ENCODE peak calls at places on chromosomes 5 and 9, in five cellular contexts. D, K, A, E and Q are unnamed samples.

GRCh38 chr5:147558826-147559225 is 49.0 kb upstream of the DPYSL3 start:
- DNase-seq in D (no peak), K (peak), A (no peak), E (peak), Q (peak)

GRCh38 chr9:23790341-23791260 is 35.4 kb downstream of the ELAVL2 start:
- DNase-seq in D (no peak), K (no peak), A (no peak), E (no peak), Q (no peak)

GRCh38 chr5:102807878-102808502 is 52.9 kb downstream of the PAM start:
- DNase-seq in D (no peak), K (peak), A (no peak), E (no peak), Q (no peak)

GRCh38 chr9:93517331-93517730 is 59.1 kb upstream of the PHF2 start:
- DNase-seq in D (no peak), K (peak), A (no peak), E (no peak), Q (no peak)

GRCh38 chr5:43555895-43556606 is 826 bp downstream of the PAIP1 start:
- DNase-seq in D (peak), K (peak), A (peak), E (peak), Q (peak)

GRCh38 chr5:96567188-96567587 is 95.0 kb upstream of the CAST start:
- DNase-seq in D (no peak), K (peak), A (no peak), E (no peak), Q (no peak)

GRCh38 chr9:116868212-116868611 is 181.1 kb downstream of the TRIM32 start:
- DNase-seq in D (no peak), K (no peak), A (no peak), E (no peak), Q (no peak)

GRCh38 chr9:134365791-134366222 is 39.6 kb downstream of the RXRA start:
- DNase-seq in D (peak), K (peak), A (no peak), E (peak), Q (peak)

GRCh38 chr9:3968891-3969290 is 331.0 kb downstream of the GLIS3 start:
- DNase-seq in D (no peak), K (no peak), A (no peak), E (no peak), Q (peak)

GRCh38 chr5:121962347-121962670 is 534 bp downstream of the SRFBP1 start:
- DNase-seq in D (no peak), K (no peak), A (no peak), E (no peak), Q (no peak)

GRCh38 chr5:167263185-167263584 is 1028.3 kb upstream of the WWC1 start:
- DNase-seq in D (no peak), K (no peak), A (no peak), E (no peak), Q (no peak)

GRCh38 chr5:168648576-168648975 is 69.4 kb upstream of the PANK3 start:
- DNase-seq in D (no peak), K (no peak), A (no peak), E (no peak), Q (no peak)

GRCh38 chr9:133075925-133076324 is 14.1 kb downstream of the CEL start:
- DNase-seq in D (no peak), K (peak), A (no peak), E (no peak), Q (peak)

GRCh38 chr9:98415782-98416181 is 160.3 kb upstream of the TBC1D2 start:
- DNase-seq in D (no peak), K (no peak), A (no peak), E (no peak), Q (no peak)

GRCh38 chr9:127136081-127136879 is 13.8 kb upstream of the ANGPTL2 start:
- DNase-seq in D (no peak), K (no peak), A (no peak), E (peak), Q (no peak)

GRCh38 chr5:133245191-133246052 is 193.6 kb downstream of the HSPA4 start:
- DNase-seq in D (no peak), K (peak), A (no peak), E (no peak), Q (peak)

GRCh38 chr9:136052991-136053756 is 41.9 kb downstream of the NACC2 start:
- DNase-seq in D (peak), K (no peak), A (no peak), E (no peak), Q (peak)

GRCh38 chr5:131854134-131854533 is 57.3 kb upstream of the FNIP1 start:
- DNase-seq in D (no peak), K (peak), A (no peak), E (no peak), Q (peak)

GRCh38 chr5:120926471-120926870 is 462.4 kb downstream of the PRR16 start:
- DNase-seq in D (no peak), K (no peak), A (no peak), E (no peak), Q (no peak)

GRCh38 chr5:115349001-115349817 is 52.8 kb upstream of the CCDC112 start:
- DNase-seq in D (no peak), K (peak), A (no peak), E (no peak), Q (peak)

GRCh38 chr9:134677743-134678142 is 36.1 kb downstream of the COL5A1 start:
- DNase-seq in D (no peak), K (no peak), A (no peak), E (no peak), Q (no peak)

GRCh38 chr5:169302491-169303118 is 1.7 kb upstream of the SLIT3 start:
- DNase-seq in D (peak), K (peak), A (peak), E (peak), Q (peak)

GRCh38 chr9:37325778-37326177 is 96.7 kb upstream of the GRHPR start:
- DNase-seq in D (no peak), K (peak), A (no peak), E (no peak), Q (peak)

GRCh38 chr9:114321759-114322158 is 1.1 kb upstream of the ORM1 start:
- DNase-seq in D (no peak), K (no peak), A (no peak), E (peak), Q (no peak)

GRCh38 chr5:174725261-174725990 is 1.0 kb downstream of the MSX2 start:
- DNase-seq in D (no peak), K (no peak), A (no peak), E (no peak), Q (peak)

GRCh38 chr9:12775373-12775962 is 648 bp downstream of the LURAP1L start:
- DNase-seq in D (no peak), K (no peak), A (no peak), E (no peak), Q (no peak)

GRCh38 chr9:135663451-135663770 is 302 bp downstream of the LCN9 start:
- DNase-seq in D (peak), K (no peak), A (no peak), E (no peak), Q (no peak)

GRCh38 chr5:73591698-73592501 is 26.4 kb downstream of the UTP15 start:
- DNase-seq in D (no peak), K (no peak), A (no peak), E (no peak), Q (peak)

GRCh38 chr5:90558344-90559192 is at the start of gene ADGRV1:
- DNase-seq in D (peak), K (peak), A (peak), E (peak), Q (peak)

GRCh38 chr9:12702160-12702758 is 9.1 kb downstream of the TYRP1 start:
- DNase-seq in D (no peak), K (peak), A (no peak), E (no peak), Q (peak)

GRCh38 chr9:101543098-101543735 is 9.6 kb downstream of the RNF20 start:
- DNase-seq in D (no peak), K (no peak), A (no peak), E (no peak), Q (no peak)

GRCh38 chr5:95162231-95162992 is 122.5 kb downstream of the MCTP1 start:
- DNase-seq in D (no peak), K (no peak), A (no peak), E (no peak), Q (no peak)

GRCh38 chr5:55603947-55604346 is 69.2 kb upstream of the PLPP1 start:
- DNase-seq in D (no peak), K (peak), A (no peak), E (no peak), Q (no peak)

GRCh38 chr9:127112056-127112455 is 10.4 kb downstream of the ANGPTL2 start:
- DNase-seq in D (no peak), K (no peak), A (no peak), E (no peak), Q (peak)

GRCh38 chr5:142597546-142598337 is 88.1 kb downstream of the FGF1 start:
- DNase-seq in D (no peak), K (peak), A (no peak), E (no peak), Q (peak)

GRCh38 chr5:82272957-82273356 is 5.2 kb downstream of the RPS23 start:
- DNase-seq in D (peak), K (no peak), A (no peak), E (no peak), Q (no peak)

GRCh38 chr5:134511796-134512660 is 13.4 kb upstream of the JADE2 start:
- DNase-seq in D (peak), K (peak), A (no peak), E (peak), Q (peak)

GRCh38 chr5:96680759-96681158 is 18.6 kb downstream of the CAST start:
- DNase-seq in D (no peak), K (no peak), A (no peak), E (peak), Q (peak)

GRCh38 chr5:95715799-95716461 is 15.2 kb upstream of the RHOBTB3 start:
- DNase-seq in D (no peak), K (peak), A (no peak), E (no peak), Q (peak)

GRCh38 chr9:132794730-132795380 is 83.2 kb downstream of the AK8 start:
- DNase-seq in D (no peak), K (no peak), A (no peak), E (no peak), Q (peak)

GRCh38 chr9:77488439-77489126 is 159.5 kb downstream of the GNA14 start:
- DNase-seq in D (no peak), K (peak), A (no peak), E (no peak), Q (peak)
- TF ChIP-seq CTCF in D (no peak), K (peak), A (peak), E (no peak), Q (peak)

DNA sequence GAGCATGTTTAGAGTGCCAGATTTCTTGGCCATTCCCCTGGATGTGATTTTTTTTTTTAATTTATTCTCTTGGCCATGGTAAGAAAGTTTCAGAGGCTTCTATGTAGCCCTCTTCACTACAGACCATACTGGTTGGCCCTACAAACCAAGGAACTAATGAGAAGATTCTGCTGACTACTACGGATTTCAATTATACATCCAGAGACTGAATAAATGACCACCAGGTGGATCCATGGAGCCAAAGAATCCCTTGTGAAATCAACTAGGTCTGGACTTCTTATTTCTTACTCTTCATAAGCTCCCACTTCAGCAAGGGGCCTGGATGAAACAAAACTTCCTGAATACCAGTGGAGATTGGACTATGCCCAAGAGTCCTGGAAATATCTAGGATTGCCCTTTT is 27.6 kb downstream of the ZNF622 start:
- DNase-seq in D (no peak), K (no peak), A (no peak), E (no peak), Q (peak)
- TF ChIP-seq CTCF in D (no peak), K (no peak), A (no peak), E (no peak), Q (no peak)

GRCh38 chr5:126488362-126489065 is 65.3 kb downstream of the GRAMD2B start:
- DNase-seq in D (no peak), K (no peak), A (no peak), E (no peak), Q (no peak)

GRCh38 chr5:126487596-126487995 is 64.4 kb downstream of the GRAMD2B start:
- DNase-seq in D (no peak), K (no peak), A (no peak), E (no peak), Q (no peak)

GRCh38 chr5:126492939-126493338 is 69.7 kb downstream of the GRAMD2B start:
- DNase-seq in D (no peak), K (peak), A (no peak), E (no peak), Q (peak)

GRCh38 chr5:126486332-126486731 is 63.1 kb downstream of the GRAMD2B start:
- DNase-seq in D (no peak), K (no peak), A (no peak), E (no peak), Q (no peak)

DNA sequence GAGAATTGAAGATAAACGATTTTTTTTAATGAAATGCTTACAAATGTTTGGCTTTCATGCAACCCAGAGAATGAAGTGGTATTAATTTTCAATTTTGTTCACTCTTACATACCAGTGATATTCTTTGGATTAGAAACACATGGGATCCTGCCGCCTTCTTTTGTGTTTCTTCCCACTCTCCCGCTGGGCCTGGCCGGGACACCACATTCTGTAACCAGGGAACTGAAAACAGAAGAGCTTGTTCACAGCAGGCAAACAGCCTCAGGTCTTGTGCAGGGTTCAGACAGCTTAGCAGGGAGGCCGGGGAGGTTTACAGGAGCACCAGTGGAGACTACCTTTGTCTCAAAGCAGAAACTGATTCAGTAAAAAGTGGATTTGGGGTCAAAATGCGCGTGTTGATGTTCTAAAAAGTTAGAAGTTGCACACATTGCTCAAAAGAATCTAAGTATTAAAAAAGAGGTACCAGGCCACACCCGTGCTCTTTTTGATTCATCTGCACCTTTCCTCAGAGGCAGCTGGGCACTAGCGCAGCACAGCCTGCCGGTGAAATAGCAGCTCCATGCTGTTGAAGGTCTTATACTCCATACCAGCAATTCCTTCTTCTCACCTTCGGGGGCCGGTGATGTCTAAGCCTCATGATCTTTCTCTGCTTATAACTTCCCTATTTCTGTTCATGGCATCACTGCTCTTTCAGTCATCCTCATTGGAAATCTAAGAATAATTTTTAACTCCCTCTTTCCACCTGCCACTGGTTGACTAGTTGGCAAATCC is 67.1 kb downstream of the GRAMD2B start:
- DNase-seq in D (no peak), K (no peak), A (no peak), E (no peak), Q (no peak)
- TF ChIP-seq CTCF in D (no peak), K (no peak), A (no peak), E (no peak), Q (no peak)

GRCh38 chr5:124650960-124651662 is 95.3 kb downstream of the ZNF608 start:
- DNase-seq in D (no peak), K (peak), A (no peak), E (no peak), Q (no peak)
- TF ChIP-seq CTCF in D (no peak), K (no peak), A (no peak), E (no peak), Q (no peak)

GRCh38 chr9:123465304-123465703 is 109.3 kb downstream of the CRB2 start:
- DNase-seq in D (no peak), K (no peak), A (no peak), E (no peak), Q (no peak)

GRCh38 chr9:123456011-123456410 is 100.0 kb downstream of the CRB2 start:
- DNase-seq in D (no peak), K (no peak), A (no peak), E (no peak), Q (no peak)

GRCh38 chr9:123457586-123457985 is 101.6 kb downstream of the CRB2 start:
- DNase-seq in D (peak), K (no peak), A (no peak), E (no peak), Q (no peak)

GRCh38 chr9:123455187-123455586 is 99.2 kb downstream of the CRB2 start:
- DNase-seq in D (no peak), K (no peak), A (no peak), E (peak), Q (no peak)

DNA sequence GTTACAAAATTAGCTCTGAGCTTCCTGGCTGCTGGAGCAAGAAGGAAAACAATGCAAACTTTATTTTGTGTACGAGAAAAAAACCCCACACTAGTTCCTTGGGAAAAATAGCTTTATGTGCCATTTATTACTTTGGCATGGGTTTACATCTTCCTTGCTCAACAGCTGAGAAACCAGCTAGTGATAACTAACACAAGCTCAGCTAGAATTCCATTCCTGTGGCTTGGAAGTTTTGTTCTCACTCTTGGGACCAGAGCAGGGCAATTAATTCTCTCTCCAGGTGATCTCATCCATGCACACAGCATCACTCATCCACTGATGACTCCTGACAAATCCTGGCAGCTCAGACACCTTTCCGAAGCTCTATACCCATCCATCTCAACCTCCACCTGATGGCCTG is 104.1 kb downstream of the CRB2 start:
- DNase-seq in D (no peak), K (no peak), A (no peak), E (no peak), Q (no peak)
- TF ChIP-seq CTCF in D (no peak), K (no peak), A (no peak), E (no peak), Q (no peak)

DNA sequence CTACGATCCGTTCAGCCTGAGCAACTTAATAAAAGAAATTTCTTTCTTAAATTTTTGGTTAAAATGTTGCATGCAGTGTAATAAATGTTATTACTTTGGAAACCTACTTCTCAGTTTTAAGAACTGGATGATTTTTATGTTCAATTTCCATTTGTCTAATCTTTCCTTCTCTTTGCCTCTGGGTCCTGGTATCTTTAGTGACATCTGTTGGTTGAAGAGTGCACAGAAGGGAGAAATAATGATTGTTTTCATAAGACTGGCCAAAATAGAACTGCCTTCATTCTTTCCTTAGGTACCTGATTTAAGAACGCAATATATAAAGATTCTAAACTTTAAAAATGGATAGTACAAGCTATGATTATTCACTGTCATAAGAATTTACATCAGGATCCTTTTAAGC is 83.0 kb upstream of the TLX3 start:
- DNase-seq in D (no peak), K (peak), A (no peak), E (no peak), Q (no peak)
- TF ChIP-seq CTCF in D (no peak), K (peak), A (no peak), E (no peak), Q (peak)

DNA sequence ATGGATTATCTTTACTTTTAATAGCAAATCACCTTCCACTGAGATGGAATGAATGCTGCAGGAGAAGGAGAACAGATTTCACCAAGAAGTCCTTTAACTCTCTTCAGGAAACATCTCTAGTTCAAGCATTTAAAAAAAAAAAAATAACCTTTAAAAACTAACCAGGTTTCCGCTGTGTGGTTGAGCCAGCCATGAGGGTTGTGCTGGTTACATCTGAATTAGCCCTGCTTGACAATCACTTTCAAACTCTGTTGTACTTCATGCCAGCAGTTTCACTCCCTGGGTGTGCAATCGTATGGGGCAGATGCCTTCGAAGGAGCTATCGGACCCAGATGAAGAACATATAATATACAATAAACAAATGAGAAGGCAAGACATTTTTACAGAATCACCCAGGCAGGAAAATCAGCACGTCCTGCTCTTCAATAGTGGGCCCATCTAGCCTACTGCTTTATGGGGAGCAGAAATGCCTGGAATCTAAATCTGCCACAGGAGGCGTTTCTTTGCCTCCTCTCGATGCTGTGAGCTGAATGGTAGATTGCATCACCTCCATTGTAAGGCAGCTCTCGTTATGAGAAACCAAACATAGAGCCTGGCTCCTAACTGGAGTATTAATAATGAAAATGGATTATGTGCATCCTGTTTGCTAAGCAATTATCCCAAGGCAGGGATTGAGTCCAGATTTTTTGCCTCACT is 143.5 kb upstream of the SMARCA2 start:
- DNase-seq in D (no peak), K (no peak), A (no peak), E (no peak), Q (peak)
- TF ChIP-seq CTCF in D (no peak), K (no peak), A (no peak), E (no peak), Q (no peak)